ENCODE peak calls at places on chromosomes 11 and 22, in five cellular contexts. P, D, F, X and C are unnamed samples.

GRCh38 chr11:86062719-86063118 is 6.2 kb downstream of the PICALM start:
- DNase-seq in P (no peak), D (no peak), F (no peak), X (no peak), C (no peak)

GRCh38 chr11:113147249-113147648 is 167.1 kb upstream of the TTC12 start:
- DNase-seq in P (peak; percentile 46), D (no peak), F (no peak), X (no peak), C (no peak)

GRCh38 chr22:38305481-38306448 is 11.5 kb downstream of the CSNK1E start:
- DNase-seq in P (peak; percentile 53), D (no peak), F (no peak), X (no peak), C (peak; percentile 89)

GRCh38 chr11:122430490-122430889 is 225.0 kb upstream of the UBASH3B start:
- DNase-seq in P (no peak), D (no peak), F (peak; percentile 59), X (no peak), C (no peak)

GRCh38 chr11:65487467-65488272 is 11.2 kb upstream of the MALAT1 start:
- DNase-seq in P (peak; percentile 100), D (no peak), F (peak; percentile 96), X (peak; percentile 98), C (peak; percentile 98)

GRCh38 chr11:119671048-119671447 is 58.0 kb downstream of the NECTIN1 start:
- DNase-seq in P (peak; percentile 84), D (no peak), F (no peak), X (no peak), C (no peak)

GRCh38 chr11:1891831-1892115 is at the start of gene PRR33:
- DNase-seq in P (no peak), D (no peak), F (no peak), X (no peak), C (no peak)

GRCh38 chr22:31876156-31877035 is 67.9 kb upstream of the YWHAH start:
- DNase-seq in P (no peak), D (no peak), F (no peak), X (no peak), C (no peak)

GRCh38 chr11:100004541-100004940 is 682.5 kb upstream of the ARHGAP42 start:
- DNase-seq in P (no peak), D (no peak), F (no peak), X (no peak), C (peak; percentile 25)

GRCh38 chr11:119921571-119921970 is 192.6 kb upstream of the NECTIN1 start:
- DNase-seq in P (no peak), D (no peak), F (no peak), X (no peak), C (no peak)

GRCh38 chr11:76799061-76799804 is 16.1 kb downstream of the TSKU start:
- DNase-seq in P (peak; percentile 78), D (peak; percentile 53), F (peak; percentile 95), X (peak; percentile 8), C (no peak)

GRCh38 chr11:76443254-76443935 is 1.4 kb upstream of the EMSY start:
- DNase-seq in P (no peak), D (no peak), F (no peak), X (no peak), C (no peak)

GRCh38 chr11:121575250-121575962 is 122.6 kb upstream of the SORL1-AS1 start:
- DNase-seq in P (no peak), D (no peak), F (peak; percentile 92), X (no peak), C (no peak)

GRCh38 chr11:79182794-79183193 is 258.0 kb downstream of the TENM4 start:
- DNase-seq in P (no peak), D (no peak), F (no peak), X (no peak), C (no peak)

GRCh38 chr11:66259976-66260375 is 8.5 kb upstream of the RAB1B start:
- DNase-seq in P (no peak), D (no peak), F (no peak), X (peak; percentile 19), C (no peak)

GRCh38 chr11:108618529-108618928 is 25.0 kb upstream of the EXPH5 start:
- DNase-seq in P (no peak), D (no peak), F (no peak), X (no peak), C (no peak)

GRCh38 chr11:73931039-73931645 is 19.7 kb upstream of the DNAJB13 start:
- DNase-seq in P (peak; percentile 10), D (no peak), F (no peak), X (peak; percentile 13), C (peak; percentile 43)

GRCh38 chr11:116162541-116163230 is 610.1 kb downstream of the BUD13 start:
- DNase-seq in P (peak; percentile 96), D (no peak), F (no peak), X (no peak), C (no peak)

GRCh38 chr22:37556750-37557149 is 3.5 kb upstream of the CDC42EP1 start:
- DNase-seq in P (no peak), D (no peak), F (no peak), X (no peak), C (no peak)

GRCh38 chr11:67351275-67352005 is 1.9 kb downstream of the POLD4 start:
- DNase-seq in P (peak; percentile 36), D (no peak), F (no peak), X (peak; percentile 26), C (peak; percentile 81)

GRCh38 chr11:93728792-93729128 is 12.5 kb downstream of the TAF1D start:
- DNase-seq in P (no peak), D (no peak), F (no peak), X (no peak), C (no peak)

GRCh38 chr11:27557223-27557622 is 50.7 kb upstream of the LIN7C start:
- DNase-seq in P (no peak), D (no peak), F (no peak), X (no peak), C (no peak)

GRCh38 chr11:130418210-130418609 is 10.2 kb downstream of the ADAMTS8 start:
- DNase-seq in P (no peak), D (no peak), F (no peak), X (no peak), C (no peak)

GRCh38 chr11:20337526-20338154 is 25.9 kb upstream of the HTATIP2 start:
- DNase-seq in P (peak; percentile 47), D (no peak), F (no peak), X (peak; percentile 53), C (no peak)

GRCh38 chr11:18050853-18051252 is 4.8 kb upstream of the TPH1 start:
- DNase-seq in P (no peak), D (no peak), F (no peak), X (no peak), C (no peak)

GRCh38 chr11:15481871-15482270 is 367.1 kb downstream of the INSC start:
- DNase-seq in P (no peak), D (no peak), F (no peak), X (no peak), C (no peak)